ENCODE peak calls at places on chromosomes 1 and 21, in six cellular contexts. One of them, this sample, is unnamed.

GRCh38 chr1:44154049-44154448 is 12.6 kb upstream of the KLF18 start:
- DNase-seq in NCI-H2029: no peak
- DNase-seq in caudate nucleus: no peak
- DNase-seq in MM.1S: no peak
- DNase-seq in transverse colon: no peak
- DNase-seq in cardiac septum: no peak
- DNase-seq in this sample: no peak

GRCh38 chr1:35247256-35247655 is 21.3 kb upstream of the ZMYM4 start:
- DNase-seq in NCI-H2029: no peak
- DNase-seq in caudate nucleus: no peak
- DNase-seq in MM.1S: no peak
- DNase-seq in transverse colon: no peak
- DNase-seq in cardiac septum: no peak
- DNase-seq in this sample: no peak

GRCh38 chr1:41847733-41848132 is 71.0 kb downstream of the HIVEP3 start:
- DNase-seq in NCI-H2029: no peak
- DNase-seq in caudate nucleus: no peak
- DNase-seq in MM.1S: no peak
- DNase-seq in transverse colon: no peak
- DNase-seq in cardiac septum: no peak
- DNase-seq in this sample: no peak

GRCh38 chr21:41899431-41900202 is 20.5 kb upstream of the PRDM15 start:
- DNase-seq in NCI-H2029: no peak
- DNase-seq in caudate nucleus: no peak
- DNase-seq in MM.1S: no peak
- DNase-seq in transverse colon: no peak
- DNase-seq in cardiac septum: no peak
- DNase-seq in this sample: no peak

GRCh38 chr1:3746784-3747521 is 5.3 kb upstream of the CCDC27 start:
- DNase-seq in NCI-H2029: no peak
- DNase-seq in caudate nucleus: peak
- DNase-seq in MM.1S: peak
- DNase-seq in transverse colon: peak
- DNase-seq in cardiac septum: peak
- DNase-seq in this sample: peak

GRCh38 chr1:67908260-67908936 is 75.1 kb upstream of the GNG12 start:
- DNase-seq in NCI-H2029: no peak
- DNase-seq in caudate nucleus: no peak
- DNase-seq in MM.1S: no peak
- DNase-seq in transverse colon: no peak
- DNase-seq in cardiac septum: no peak
- DNase-seq in this sample: no peak

GRCh38 chr1:192903142-192903541 is 94.3 kb downstream of the RGS2 start:
- DNase-seq in NCI-H2029: no peak
- DNase-seq in caudate nucleus: no peak
- DNase-seq in MM.1S: no peak
- DNase-seq in transverse colon: no peak
- DNase-seq in cardiac septum: no peak
- DNase-seq in this sample: no peak

GRCh38 chr1:71693581-71693980 is 588.8 kb downstream of the NEGR1 start:
- DNase-seq in NCI-H2029: no peak
- DNase-seq in caudate nucleus: no peak
- DNase-seq in MM.1S: no peak
- DNase-seq in transverse colon: no peak
- DNase-seq in cardiac septum: no peak
- DNase-seq in this sample: no peak

GRCh38 chr1:198623920-198624647 is 14.8 kb upstream of the PTPRC start:
- DNase-seq in NCI-H2029: no peak
- DNase-seq in caudate nucleus: no peak
- DNase-seq in MM.1S: no peak
- DNase-seq in transverse colon: no peak
- DNase-seq in cardiac septum: no peak
- DNase-seq in this sample: peak

GRCh38 chr1:61282387-61282786 is 200.0 kb downstream of the NFIA start:
- DNase-seq in NCI-H2029: no peak
- DNase-seq in caudate nucleus: no peak
- DNase-seq in MM.1S: no peak
- DNase-seq in transverse colon: no peak
- DNase-seq in cardiac septum: no peak
- DNase-seq in this sample: peak

GRCh38 chr1:174262747-174263241 is 103.5 kb downstream of the RABGAP1L start:
- DNase-seq in NCI-H2029: peak
- DNase-seq in caudate nucleus: no peak
- DNase-seq in MM.1S: peak
- DNase-seq in transverse colon: no peak
- DNase-seq in cardiac septum: no peak
- DNase-seq in this sample: peak

GRCh38 chr1:8412183-8412831 is 94.4 kb downstream of the SLC45A1 start:
- DNase-seq in NCI-H2029: no peak
- DNase-seq in caudate nucleus: no peak
- DNase-seq in MM.1S: no peak
- DNase-seq in transverse colon: peak
- DNase-seq in cardiac septum: no peak
- DNase-seq in this sample: peak

GRCh38 chr1:226407497-226408284 is at the start of gene PARP1:
- DNase-seq in NCI-H2029: peak
- DNase-seq in caudate nucleus: peak
- DNase-seq in MM.1S: peak
- DNase-seq in transverse colon: peak
- DNase-seq in cardiac septum: peak
- DNase-seq in this sample: peak

GRCh38 chr1:66339944-66340343 is 194.0 kb upstream of the SGIP1 start:
- DNase-seq in NCI-H2029: no peak
- DNase-seq in caudate nucleus: no peak
- DNase-seq in MM.1S: no peak
- DNase-seq in transverse colon: no peak
- DNase-seq in cardiac septum: no peak
- DNase-seq in this sample: no peak

GRCh38 chr1:61160526-61160925 is 78.2 kb downstream of the NFIA start:
- DNase-seq in NCI-H2029: no peak
- DNase-seq in caudate nucleus: no peak
- DNase-seq in MM.1S: no peak
- DNase-seq in transverse colon: no peak
- DNase-seq in cardiac septum: no peak
- DNase-seq in this sample: no peak

GRCh38 chr21:41755934-41756773 is 10.7 kb downstream of the RIPK4 start:
- DNase-seq in NCI-H2029: no peak
- DNase-seq in caudate nucleus: no peak
- DNase-seq in MM.1S: no peak
- DNase-seq in transverse colon: no peak
- DNase-seq in cardiac septum: no peak
- DNase-seq in this sample: no peak

GRCh38 chr1:101846820-101847219 is 149.9 kb downstream of the OLFM3 start:
- DNase-seq in NCI-H2029: no peak
- DNase-seq in caudate nucleus: no peak
- DNase-seq in MM.1S: no peak
- DNase-seq in transverse colon: no peak
- DNase-seq in cardiac septum: no peak
- DNase-seq in this sample: no peak

GRCh38 chr21:16194851-16195251 is 465.1 kb downstream of the USP25 start:
- DNase-seq in NCI-H2029: no peak
- DNase-seq in caudate nucleus: no peak
- DNase-seq in MM.1S: peak
- DNase-seq in transverse colon: no peak
- DNase-seq in cardiac septum: no peak
- DNase-seq in this sample: peak

GRCh38 chr1:170910273-170910672 is 25.1 kb upstream of the MROH9 start:
- DNase-seq in NCI-H2029: no peak
- DNase-seq in caudate nucleus: no peak
- DNase-seq in MM.1S: no peak
- DNase-seq in transverse colon: no peak
- DNase-seq in cardiac septum: no peak
- DNase-seq in this sample: peak

GRCh38 chr21:42161957-42162681 is 56.8 kb upstream of the ABCG1 start:
- DNase-seq in NCI-H2029: no peak
- DNase-seq in caudate nucleus: no peak
- DNase-seq in MM.1S: no peak
- DNase-seq in transverse colon: no peak
- DNase-seq in cardiac septum: peak
- DNase-seq in this sample: no peak

GRCh38 chr1:160058087-160058486 is 11.9 kb downstream of the KCNJ10 start:
- DNase-seq in NCI-H2029: no peak
- DNase-seq in caudate nucleus: no peak
- DNase-seq in MM.1S: no peak
- DNase-seq in transverse colon: no peak
- DNase-seq in cardiac septum: no peak
- DNase-seq in this sample: peak

GRCh38 chr21:37367758-37368535 is 1.4 kb downstream of the DYRK1A start:
- DNase-seq in NCI-H2029: peak
- DNase-seq in caudate nucleus: no peak
- DNase-seq in MM.1S: peak
- DNase-seq in transverse colon: peak
- DNase-seq in cardiac septum: peak
- DNase-seq in this sample: peak

GRCh38 chr1:69814926-69815325 is 247.2 kb downstream of the LRRC7 start:
- DNase-seq in NCI-H2029: no peak
- DNase-seq in caudate nucleus: no peak
- DNase-seq in MM.1S: no peak
- DNase-seq in transverse colon: no peak
- DNase-seq in cardiac septum: no peak
- DNase-seq in this sample: peak

GRCh38 chr21:15207635-15208370 is 143.0 kb upstream of the NRIP1 start:
- DNase-seq in NCI-H2029: no peak
- DNase-seq in caudate nucleus: no peak
- DNase-seq in MM.1S: no peak
- DNase-seq in transverse colon: no peak
- DNase-seq in cardiac septum: no peak
- DNase-seq in this sample: no peak

GRCh38 chr1:244159646-244160045 is 108.6 kb downstream of the ZBTB18 start:
- DNase-seq in NCI-H2029: no peak
- DNase-seq in caudate nucleus: no peak
- DNase-seq in MM.1S: no peak
- DNase-seq in transverse colon: no peak
- DNase-seq in cardiac septum: no peak
- DNase-seq in this sample: no peak

GRCh38 chr1:150516616-150517015 is 1.1 kb downstream of the FALEC start:
- DNase-seq in NCI-H2029: no peak
- DNase-seq in caudate nucleus: no peak
- DNase-seq in MM.1S: no peak
- DNase-seq in transverse colon: no peak
- DNase-seq in cardiac septum: no peak
- DNase-seq in this sample: peak

GRCh38 chr1:14746393-14746792 is 147.9 kb downstream of the KAZN start:
- DNase-seq in NCI-H2029: no peak
- DNase-seq in caudate nucleus: no peak
- DNase-seq in MM.1S: no peak
- DNase-seq in transverse colon: no peak
- DNase-seq in cardiac septum: no peak
- DNase-seq in this sample: no peak

GRCh38 chr1:25909062-25909461 is 2.8 kb upstream of the STMN1 start:
- DNase-seq in NCI-H2029: no peak
- DNase-seq in caudate nucleus: no peak
- DNase-seq in MM.1S: no peak
- DNase-seq in transverse colon: no peak
- DNase-seq in cardiac septum: no peak
- DNase-seq in this sample: no peak

GRCh38 chr1:228302086-228302485 is 94.2 kb downstream of the OBSCN start:
- DNase-seq in NCI-H2029: no peak
- DNase-seq in caudate nucleus: no peak
- DNase-seq in MM.1S: no peak
- DNase-seq in transverse colon: no peak
- DNase-seq in cardiac septum: no peak
- DNase-seq in this sample: no peak

GRCh38 chr21:46040707-46041106 is 57.2 kb upstream of the COL6A2 start:
- DNase-seq in NCI-H2029: no peak
- DNase-seq in caudate nucleus: no peak
- DNase-seq in MM.1S: no peak
- DNase-seq in transverse colon: no peak
- DNase-seq in cardiac septum: peak
- DNase-seq in this sample: no peak